ENCODE peak calls at places on chromosomes 1 and 21, in five cellular contexts. I, B, Y, S and X are unnamed samples.

GRCh38 chr21:39971961-39972360 is 104.7 kb downstream of the PCP4 start:
- DNase-seq in I (no peak), B (no peak), Y (no peak), S (no peak), X (no peak)

GRCh38 chr21:44496196-44496899 is 41.0 kb downstream of the LRRC3 start:
- DNase-seq in I (no peak), B (no peak), Y (no peak), S (no peak), X (no peak)

GRCh38 chr21:25790122-25790951 is 55.6 kb downstream of the GABPA start:
- DNase-seq in I (peak), B (peak), Y (peak), S (peak), X (no peak)

GRCh38 chr1:160359559-160360226 is 7.2 kb upstream of the NHLH1 start:
- DNase-seq in I (no peak), B (no peak), Y (no peak), S (peak), X (no peak)

GRCh38 chr1:39857479-39857878 is 25.8 kb downstream of the TRIT1 start:
- DNase-seq in I (no peak), B (no peak), Y (no peak), S (no peak), X (no peak)

GRCh38 chr1:12244078-12244477 is 14.2 kb downstream of the VPS13D start:
- DNase-seq in I (no peak), B (peak), Y (peak), S (peak), X (no peak)

GRCh38 chr1:203672354-203672753 is 45.7 kb downstream of the ATP2B4 start:
- DNase-seq in I (no peak), B (peak), Y (peak), S (no peak), X (no peak)

GRCh38 chr1:22048351-22049192 is 3.9 kb upstream of the CDC42 start:
- DNase-seq in I (no peak), B (no peak), Y (no peak), S (peak), X (no peak)

GRCh38 chr1:92786298-92786901 is 1.5 kb upstream of the EVI5 start:
- DNase-seq in I (no peak), B (no peak), Y (no peak), S (no peak), X (no peak)

GRCh38 chr1:114131526-114132220 is 22.0 kb downstream of the SYT6 start:
- DNase-seq in I (no peak), B (no peak), Y (no peak), S (no peak), X (no peak)

GRCh38 chr1:228011721-228012311 is 5.0 kb downstream of the WNT3A start:
- DNase-seq in I (no peak), B (no peak), Y (no peak), S (no peak), X (peak)

GRCh38 chr1:163094589-163094988 is 25.4 kb downstream of the RGS4 start:
- DNase-seq in I (no peak), B (peak), Y (no peak), S (no peak), X (no peak)

GRCh38 chr1:41357451-41358151 is 3.6 kb upstream of the FOXO6 start:
- DNase-seq in I (no peak), B (no peak), Y (peak), S (peak), X (no peak)

GRCh38 chr1:231161711-231162299 is at the start of gene TRIM67:
- DNase-seq in I (no peak), B (peak), Y (peak), S (peak), X (peak)

GRCh38 chr1:914253-914890 is 9.4 kb upstream of the SAMD11 start:
- DNase-seq in I (no peak), B (no peak), Y (no peak), S (no peak), X (no peak)

DNA sequence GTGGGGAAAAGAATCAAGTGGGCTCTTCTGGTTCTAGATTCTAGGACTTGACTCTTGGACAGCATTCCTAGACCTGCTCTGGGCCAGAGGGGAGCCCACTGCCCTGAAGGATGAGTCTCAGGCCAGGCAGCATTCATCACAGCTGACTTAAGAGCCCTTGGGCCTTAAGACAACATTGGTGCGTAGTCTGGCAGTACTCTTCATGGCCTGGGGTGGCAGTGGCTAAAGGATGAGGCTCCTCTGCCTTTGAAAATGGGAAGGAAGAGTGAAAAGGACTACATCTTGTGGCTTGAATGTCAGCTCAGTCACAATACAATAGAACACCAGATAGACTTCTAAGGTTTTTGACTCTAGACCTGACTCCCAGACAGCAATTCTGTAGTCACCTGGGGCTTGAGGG is 1415.1 kb upstream of the PRMT6 start:
- DNase-seq in I (no peak), B (no peak), Y (no peak), S (peak), X (no peak)
- TF ChIP-seq CTCF in I (no peak), B (no peak), Y (no peak), S (peak), X (no peak)

GRCh38 chr1:28233264-28233606 is 406 bp upstream of the DNAJC8 start:
- DNase-seq in I (no peak), B (no peak), Y (no peak), S (no peak), X (no peak)
- TF ChIP-seq POLR2AphosphoS5 in I (no peak), B (no peak), Y (no peak), S (no peak), X (no peak)

GRCh38 chr1:47849611-47850261 is 147.4 kb downstream of the TRABD2B start:
- DNase-seq in I (no peak), B (no peak), Y (peak), S (no peak), X (no peak)
- TF ChIP-seq CTCF in I (no peak), B (no peak), Y (no peak), S (no peak), X (no peak)

DNA sequence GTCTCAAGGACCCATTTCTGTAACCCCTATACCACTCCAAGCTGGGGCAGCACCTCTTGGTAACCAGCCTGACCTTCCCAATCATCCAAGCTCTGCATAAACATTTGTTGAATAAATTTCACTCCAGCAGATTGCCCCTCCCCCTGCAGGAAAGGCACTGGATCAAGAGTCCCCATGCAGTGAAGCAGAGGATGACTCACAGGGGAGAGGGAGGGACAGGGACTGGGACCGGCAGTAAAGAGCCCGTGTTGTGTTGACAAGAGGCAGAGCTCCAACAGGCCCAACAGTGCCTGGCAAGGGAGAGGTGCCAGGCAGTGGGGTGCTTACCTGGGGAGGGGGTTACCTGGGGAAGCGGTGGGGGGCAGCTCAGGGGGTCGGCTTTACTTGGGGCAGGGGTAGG is 32.3 kb downstream of the SLC9A1 start:
- DNase-seq in I (no peak), B (peak), Y (no peak), S (peak), X (no peak)
- TF ChIP-seq POLR2AphosphoS5 in I (no peak), B (no peak), Y (no peak), S (no peak), X (peak)